ENCODE peak calls at places on chromosomes 3 and 15, in six cellular contexts. One of them, this sample, is unnamed.

GRCh38 chr3:144053121-144053520 is 81.5 kb downstream of the DIPK2A start:
- DNase-seq in HTR-8/SVneo: peak; percentile 51
- DNase-seq in breast epithelium: no peak
- DNase-seq in foreskin fibroblast: peak; percentile 57
- DNase-seq in H9: no peak
- DNase-seq in M059J: peak; percentile 93
- DNase-seq in this sample: peak; percentile 18

GRCh38 chr3:52446631-52447511 is 2.0 kb upstream of the SEMA3G start:
- DNase-seq in HTR-8/SVneo: peak; percentile 73
- DNase-seq in breast epithelium: no peak
- DNase-seq in foreskin fibroblast: peak; percentile 43
- DNase-seq in H9: peak; percentile 88
- DNase-seq in M059J: peak; percentile 47
- DNase-seq in this sample: peak; percentile 41

GRCh38 chr3:124413989-124414598 is 316.2 kb upstream of the UMPS start:
- DNase-seq in HTR-8/SVneo: no peak
- DNase-seq in breast epithelium: no peak
- DNase-seq in foreskin fibroblast: no peak
- DNase-seq in H9: no peak
- DNase-seq in M059J: peak; percentile 12
- DNase-seq in this sample: no peak

GRCh38 chr3:46495901-46496456 is 1.8 kb upstream of the RTP3 start:
- DNase-seq in HTR-8/SVneo: peak; percentile 44
- DNase-seq in breast epithelium: no peak
- DNase-seq in foreskin fibroblast: peak; percentile 71
- DNase-seq in H9: no peak
- DNase-seq in M059J: peak; percentile 97
- DNase-seq in this sample: peak; percentile 49

GRCh38 chr3:155946178-155946577 is 75.7 kb downstream of the GMPS start:
- DNase-seq in HTR-8/SVneo: peak; percentile 45
- DNase-seq in breast epithelium: no peak
- DNase-seq in foreskin fibroblast: peak; percentile 66
- DNase-seq in H9: no peak
- DNase-seq in M059J: peak; percentile 80
- DNase-seq in this sample: peak; percentile 88

GRCh38 chr3:64316971-64317370 is 91.7 kb upstream of the PRICKLE2 start:
- DNase-seq in HTR-8/SVneo: no peak
- DNase-seq in breast epithelium: no peak
- DNase-seq in foreskin fibroblast: no peak
- DNase-seq in H9: no peak
- DNase-seq in M059J: peak; percentile 54
- DNase-seq in this sample: peak; percentile 46

GRCh38 chr15:59282515-59283337 is 76.1 kb downstream of the LDHAL6B start:
- DNase-seq in HTR-8/SVneo: no peak
- DNase-seq in breast epithelium: no peak
- DNase-seq in foreskin fibroblast: no peak
- DNase-seq in H9: no peak
- DNase-seq in M059J: peak; percentile 24
- DNase-seq in this sample: no peak

GRCh38 chr3:71247221-71247947 is 336.1 kb downstream of the FOXP1 start:
- DNase-seq in HTR-8/SVneo: peak; percentile 57
- DNase-seq in breast epithelium: no peak
- DNase-seq in foreskin fibroblast: peak; percentile 26
- DNase-seq in H9: peak; percentile 75
- DNase-seq in M059J: peak; percentile 15
- DNase-seq in this sample: peak; percentile 73

GRCh38 chr15:99954361-99955180 is 221.3 kb upstream of the LYSMD4 start:
- DNase-seq in HTR-8/SVneo: no peak
- DNase-seq in breast epithelium: no peak
- DNase-seq in foreskin fibroblast: no peak
- DNase-seq in H9: no peak
- DNase-seq in M059J: peak; percentile 42
- DNase-seq in this sample: no peak

GRCh38 chr3:133843634-133844033 is 38.0 kb downstream of the SRPRB start:
- DNase-seq in HTR-8/SVneo: peak; percentile 45
- DNase-seq in breast epithelium: no peak
- DNase-seq in foreskin fibroblast: peak; percentile 63
- DNase-seq in H9: no peak
- DNase-seq in M059J: peak; percentile 63
- DNase-seq in this sample: peak; percentile 88

GRCh38 chr3:186722457-186722856 is 5.3 kb downstream of the KNG1 start:
- DNase-seq in HTR-8/SVneo: peak; percentile 10
- DNase-seq in breast epithelium: no peak
- DNase-seq in foreskin fibroblast: no peak
- DNase-seq in H9: peak; percentile 65
- DNase-seq in M059J: peak; percentile 28
- DNase-seq in this sample: no peak

GRCh38 chr3:117557008-117557407 is 847.4 kb downstream of the TUSC7 start:
- DNase-seq in HTR-8/SVneo: no peak
- DNase-seq in breast epithelium: no peak
- DNase-seq in foreskin fibroblast: no peak
- DNase-seq in H9: no peak
- DNase-seq in M059J: no peak
- DNase-seq in this sample: no peak

GRCh38 chr3:45984331-45985312 is 11.0 kb downstream of the FYCO1 start:
- DNase-seq in HTR-8/SVneo: no peak
- DNase-seq in breast epithelium: no peak
- DNase-seq in foreskin fibroblast: peak; percentile 46
- DNase-seq in H9: no peak
- DNase-seq in M059J: no peak
- DNase-seq in this sample: no peak

GRCh38 chr3:171129827-171130226 is 103.3 kb upstream of the SLC2A2 start:
- DNase-seq in HTR-8/SVneo: no peak
- DNase-seq in breast epithelium: no peak
- DNase-seq in foreskin fibroblast: peak; percentile 47
- DNase-seq in H9: no peak
- DNase-seq in M059J: peak; percentile 59
- DNase-seq in this sample: peak; percentile 41

GRCh38 chr3:71641669-71642068 is 58.1 kb upstream of the FOXP1 start:
- DNase-seq in HTR-8/SVneo: peak; percentile 17
- DNase-seq in breast epithelium: no peak
- DNase-seq in foreskin fibroblast: no peak
- DNase-seq in H9: no peak
- DNase-seq in M059J: peak; percentile 10
- DNase-seq in this sample: peak; percentile 22

GRCh38 chr3:23389089-23389488 is 186.0 kb downstream of the UBE2E2 start:
- DNase-seq in HTR-8/SVneo: no peak
- DNase-seq in breast epithelium: peak; percentile 58
- DNase-seq in foreskin fibroblast: no peak
- DNase-seq in H9: peak; percentile 73
- DNase-seq in M059J: no peak
- DNase-seq in this sample: no peak

GRCh38 chr3:129574206-129574605 is 31.2 kb downstream of the H1-8 start:
- DNase-seq in HTR-8/SVneo: no peak
- DNase-seq in breast epithelium: no peak
- DNase-seq in foreskin fibroblast: no peak
- DNase-seq in H9: no peak
- DNase-seq in M059J: no peak
- DNase-seq in this sample: no peak

GRCh38 chr15:30001592-30001991 is 81.2 kb upstream of the GOLGA8J start:
- DNase-seq in HTR-8/SVneo: no peak
- DNase-seq in breast epithelium: no peak
- DNase-seq in foreskin fibroblast: no peak
- DNase-seq in H9: no peak
- DNase-seq in M059J: no peak
- DNase-seq in this sample: no peak

GRCh38 chr3:190514163-190515153 is 573 bp downstream of the IL1RAP start:
- DNase-seq in HTR-8/SVneo: no peak
- DNase-seq in breast epithelium: peak; percentile 53
- DNase-seq in foreskin fibroblast: peak; percentile 52
- DNase-seq in H9: peak; percentile 38
- DNase-seq in M059J: peak; percentile 74
- DNase-seq in this sample: peak; percentile 38

GRCh38 chr3:50978991-50979667 is 304.4 kb downstream of the DOCK3 start:
- DNase-seq in HTR-8/SVneo: no peak
- DNase-seq in breast epithelium: no peak
- DNase-seq in foreskin fibroblast: no peak
- DNase-seq in H9: peak; percentile 74
- DNase-seq in M059J: no peak
- DNase-seq in this sample: no peak

GRCh38 chr15:39539466-39539865 is 41.4 kb upstream of the THBS1 start:
- DNase-seq in HTR-8/SVneo: no peak
- DNase-seq in breast epithelium: no peak
- DNase-seq in foreskin fibroblast: no peak
- DNase-seq in H9: no peak
- DNase-seq in M059J: no peak
- DNase-seq in this sample: no peak

GRCh38 chr3:88957751-88958452 is 149.5 kb upstream of the EPHA3 start:
- DNase-seq in HTR-8/SVneo: peak; percentile 25
- DNase-seq in breast epithelium: no peak
- DNase-seq in foreskin fibroblast: peak; percentile 62
- DNase-seq in H9: no peak
- DNase-seq in M059J: peak; percentile 66
- DNase-seq in this sample: peak; percentile 86

GRCh38 chr3:13319821-13320220 is 100.3 kb downstream of the NUP210 start:
- DNase-seq in HTR-8/SVneo: no peak
- DNase-seq in breast epithelium: no peak
- DNase-seq in foreskin fibroblast: no peak
- DNase-seq in H9: no peak
- DNase-seq in M059J: no peak
- DNase-seq in this sample: no peak

GRCh38 chr3:16467368-16467767 is 46.1 kb downstream of the RFTN1 start:
- DNase-seq in HTR-8/SVneo: no peak
- DNase-seq in breast epithelium: no peak
- DNase-seq in foreskin fibroblast: no peak
- DNase-seq in H9: no peak
- DNase-seq in M059J: no peak
- DNase-seq in this sample: no peak

GRCh38 chr3:133230191-133230590 is 169.7 kb upstream of the BFSP2 start:
- DNase-seq in HTR-8/SVneo: no peak
- DNase-seq in breast epithelium: no peak
- DNase-seq in foreskin fibroblast: no peak
- DNase-seq in H9: no peak
- DNase-seq in M059J: no peak
- DNase-seq in this sample: no peak

GRCh38 chr3:56357266-56357665 is 111.0 kb downstream of the ERC2 start:
- DNase-seq in HTR-8/SVneo: no peak
- DNase-seq in breast epithelium: no peak
- DNase-seq in foreskin fibroblast: no peak
- DNase-seq in H9: peak; percentile 37
- DNase-seq in M059J: no peak
- DNase-seq in this sample: no peak

GRCh38 chr3:178508443-178508825 is 27.8 kb upstream of the KCNMB2 start:
- DNase-seq in HTR-8/SVneo: no peak
- DNase-seq in breast epithelium: no peak
- DNase-seq in foreskin fibroblast: no peak
- DNase-seq in H9: no peak
- DNase-seq in M059J: no peak
- DNase-seq in this sample: no peak

GRCh38 chr15:32873292-32874114 is 155.7 kb downstream of the GREM1 start:
- DNase-seq in HTR-8/SVneo: no peak
- DNase-seq in breast epithelium: no peak
- DNase-seq in foreskin fibroblast: no peak
- DNase-seq in H9: no peak
- DNase-seq in M059J: no peak
- DNase-seq in this sample: no peak

GRCh38 chr15:70291295-70291694 is 193.6 kb upstream of the TLE3 start:
- DNase-seq in HTR-8/SVneo: no peak
- DNase-seq in breast epithelium: no peak
- DNase-seq in foreskin fibroblast: no peak
- DNase-seq in H9: no peak
- DNase-seq in M059J: no peak
- DNase-seq in this sample: no peak

GRCh38 chr15:92097473-92098178 is 244.1 kb downstream of the SLCO3A1 start:
- DNase-seq in HTR-8/SVneo: peak; percentile 29
- DNase-seq in breast epithelium: peak; percentile 59
- DNase-seq in foreskin fibroblast: peak; percentile 9
- DNase-seq in H9: peak; percentile 85
- DNase-seq in M059J: peak; percentile 35
- DNase-seq in this sample: peak; percentile 15

GRCh38 chr3:12982619-12983101 is 90.6 kb downstream of the IQSEC1 start:
- DNase-seq in HTR-8/SVneo: no peak
- DNase-seq in breast epithelium: no peak
- DNase-seq in foreskin fibroblast: no peak
- DNase-seq in H9: no peak
- DNase-seq in M059J: no peak
- DNase-seq in this sample: no peak

GRCh38 chr3:127299276-127299675 is 11.4 kb upstream of the PRR20G start:
- DNase-seq in HTR-8/SVneo: no peak
- DNase-seq in breast epithelium: no peak
- DNase-seq in foreskin fibroblast: no peak
- DNase-seq in H9: no peak
- DNase-seq in M059J: no peak
- DNase-seq in this sample: no peak

GRCh38 chr15:55774113-55774970 is 31.4 kb upstream of the PRTG start:
- DNase-seq in HTR-8/SVneo: peak; percentile 37
- DNase-seq in breast epithelium: no peak
- DNase-seq in foreskin fibroblast: no peak
- DNase-seq in H9: peak; percentile 79
- DNase-seq in M059J: peak; percentile 46
- DNase-seq in this sample: peak; percentile 44

GRCh38 chr3:157070600-157070999 is 89.3 kb downstream of the CCNL1 start:
- DNase-seq in HTR-8/SVneo: no peak
- DNase-seq in breast epithelium: no peak
- DNase-seq in foreskin fibroblast: no peak
- DNase-seq in H9: no peak
- DNase-seq in M059J: peak; percentile 63
- DNase-seq in this sample: no peak

GRCh38 chr15:60520825-60521368 is 42.0 kb upstream of the ICE2 start:
- DNase-seq in HTR-8/SVneo: peak; percentile 38
- DNase-seq in breast epithelium: peak; percentile 73
- DNase-seq in foreskin fibroblast: peak; percentile 55
- DNase-seq in H9: peak; percentile 71
- DNase-seq in M059J: peak; percentile 65
- DNase-seq in this sample: peak; percentile 74

GRCh38 chr3:27485853-27486252 is 1.7 kb upstream of the SLC4A7 start:
- DNase-seq in HTR-8/SVneo: no peak
- DNase-seq in breast epithelium: no peak
- DNase-seq in foreskin fibroblast: no peak
- DNase-seq in H9: no peak
- DNase-seq in M059J: peak; percentile 45
- DNase-seq in this sample: no peak

GRCh38 chr3:183449391-183449790 is 21.0 kb upstream of the MCF2L2 start:
- DNase-seq in HTR-8/SVneo: no peak
- DNase-seq in breast epithelium: no peak
- DNase-seq in foreskin fibroblast: no peak
- DNase-seq in H9: no peak
- DNase-seq in M059J: peak; percentile 23
- DNase-seq in this sample: peak; percentile 42

GRCh38 chr3:69012836-69013255 is 638 bp downstream of the EOGT start:
- DNase-seq in HTR-8/SVneo: peak; percentile 67
- DNase-seq in breast epithelium: peak; percentile 57
- DNase-seq in foreskin fibroblast: peak; percentile 46
- DNase-seq in H9: peak; percentile 61
- DNase-seq in M059J: peak; percentile 38
- DNase-seq in this sample: peak; percentile 25